ENCODE peak calls at places on chromosome 6, in six cellular contexts. P is esophagus squamous epithelium, G is hepatocyte, B is cardiac muscle cell, J is lower lobe of right lung, Z is stomach. Y is an unnamed sample. For H3K36me3, the result is how much of the 10 kb centered on the place peaks cover.

GRCh38 chr6:149482542-149483261 is 2.1 kb downstream of the ZC3H12D start:
- DNase-seq in J (peak), Z (no peak), B (no peak), G (no peak), P (no peak), Y (no peak)

GRCh38 chr6:158770948-158771347 is 48.2 kb downstream of the EZR start:
- DNase-seq in Z (no peak), B (no peak), J (no peak), P (no peak), G (peak), Y (no peak)

GRCh38 chr6:75800133-75800532 is 51.1 kb downstream of the MYO6 start:
- DNase-seq in Z (no peak), G (no peak), J (no peak), B (no peak), P (no peak), Y (no peak)

GRCh38 chr6:169956580-169956979 is 205.2 kb downstream of the ERMARD start:
- DNase-seq in B (no peak), J (no peak), Z (peak), P (no peak), G (no peak), Y (no peak)

GRCh38 chr6:71250050-71250689 is 38.4 kb upstream of the OGFRL1 start:
- DNase-seq in Z (no peak), P (no peak), B (peak), G (no peak), J (no peak), Y (peak)

GRCh38 chr6:127447780-127448179 is 11.4 kb downstream of the KIAA0408 start:
- DNase-seq in J (no peak), Z (no peak), G (no peak), B (no peak), P (no peak), Y (no peak)

GRCh38 chr6:90458353-90459224 is 128.3 kb downstream of the MAP3K7 start:
- DNase-seq in P (no peak), J (no peak), G (no peak), Z (no peak), B (peak), Y (peak)

GRCh38 chr6:115947964-115948541 is 112.6 kb downstream of the FRK start:
- DNase-seq in B (no peak), G (peak), J (no peak), Z (peak), P (no peak), Y (no peak)

GRCh38 chr6:144416244-144416643 is 131.1 kb downstream of the UTRN start:
- DNase-seq in P (no peak), B (no peak), G (no peak), Z (no peak), J (no peak), Y (no peak)

GRCh38 chr6:155120034-155120433 is 124.9 kb downstream of the TIAM2 start:
- DNase-seq in G (no peak), J (no peak), B (no peak), Z (no peak), P (no peak), Y (no peak)

GRCh38 chr6:11428895-11429294 is 108.7 kb upstream of the TMEM170B start:
- DNase-seq in J (no peak), P (no peak), B (peak), Z (no peak), G (peak), Y (no peak)

GRCh38 chr6:110524305-110524704 is 47.9 kb upstream of the SLC22A16 start:
- DNase-seq in G (peak), Z (no peak), B (no peak), P (no peak), J (no peak), Y (no peak)

GRCh38 chr6:75114795-75115194 is 91.1 kb downstream of the COL12A1 start:
- DNase-seq in B (no peak), P (no peak), Z (no peak), J (no peak), G (no peak), Y (no peak)

GRCh38 chr6:25006565-25007001 is 70.8 kb upstream of the RIPOR2 start:
- DNase-seq in P (peak), J (peak), Z (peak), B (peak), G (peak), Y (peak)

GRCh38 chr6:108152446-108152845 is 13.4 kb upstream of the NR2E1 start:
- DNase-seq in G (no peak), J (no peak), B (no peak), Z (no peak), P (no peak), Y (no peak)

GRCh38 chr6:72946766-72947165 is 278.5 kb downstream of the KHDC1L start:
- DNase-seq in Z (no peak), J (no peak), B (peak), G (no peak), P (no peak), Y (peak)

GRCh38 chr6:11044712-11045167 is 635 bp upstream of the ELOVL2 start:
- DNase-seq in B (no peak), P (no peak), Z (no peak), G (no peak), J (no peak), Y (no peak)

GRCh38 chr6:169745405-169745804 is 6.0 kb downstream of the DYNLT2 start:
- DNase-seq in B (no peak), Z (no peak), P (no peak), G (no peak), J (no peak), Y (no peak)

GRCh38 chr6:46781478-46782378 is 11.5 kb upstream of the MEP1A start:
- DNase-seq in P (no peak), G (peak), Z (peak), J (no peak), B (peak), Y (peak)

GRCh38 chr6:2891768-2892170 is 11.3 kb downstream of the SERPINB9 start:
- DNase-seq in B (no peak), G (no peak), P (no peak), J (no peak), Z (peak), Y (no peak)

GRCh38 chr6:163259689-163260088 is 154.8 kb upstream of the QKI start:
- DNase-seq in Z (no peak), B (no peak), G (no peak), J (no peak), P (no peak), Y (no peak)

GRCh38 chr6:163260911-163261310 is 153.6 kb upstream of the QKI start:
- DNase-seq in G (no peak), B (no peak), Z (no peak), P (no peak), J (no peak), Y (no peak)

GRCh38 chr6:163261361-163261760 is 153.2 kb upstream of the QKI start:
- DNase-seq in Z (no peak), P (no peak), B (no peak), J (no peak), G (no peak), Y (no peak)

GRCh38 chr6:163262080-163262479 is 152.4 kb upstream of the QKI start:
- DNase-seq in P (no peak), Z (no peak), G (no peak), J (no peak), B (no peak), Y (no peak)

GRCh38 chr6:163260111-163260895 is 154.2 kb upstream of the QKI start:
- DNase-seq in J (no peak), P (no peak), Z (no peak), G (peak), B (peak), Y (no peak)
- H3K4me3 ChIP-seq in J (no peak), P (peak), Z (peak), G (no peak), B (no peak), Y (no peak)

GRCh38 chr6:5892669-5893068 is 114.1 kb downstream of the NRN1 start:
- DNase-seq in P (no peak), G (no peak), J (no peak), Z (no peak), B (no peak), Y (no peak)
- TF ChIP-seq CTCF in P (no peak), G (no peak), J (no peak), Z (no peak), B (no peak), Y (no peak)

GRCh38 chr6:42659806-42660205 is 62.6 kb downstream of the PRPH2 start:
- DNase-seq in J (no peak), B (no peak), Z (no peak), P (no peak), G (no peak), Y (no peak)

GRCh38 chr6:42664718-42665117 is 57.7 kb downstream of the PRPH2 start:
- DNase-seq in J (no peak), Z (no peak), G (no peak), B (no peak), P (no peak), Y (no peak)

DNA sequence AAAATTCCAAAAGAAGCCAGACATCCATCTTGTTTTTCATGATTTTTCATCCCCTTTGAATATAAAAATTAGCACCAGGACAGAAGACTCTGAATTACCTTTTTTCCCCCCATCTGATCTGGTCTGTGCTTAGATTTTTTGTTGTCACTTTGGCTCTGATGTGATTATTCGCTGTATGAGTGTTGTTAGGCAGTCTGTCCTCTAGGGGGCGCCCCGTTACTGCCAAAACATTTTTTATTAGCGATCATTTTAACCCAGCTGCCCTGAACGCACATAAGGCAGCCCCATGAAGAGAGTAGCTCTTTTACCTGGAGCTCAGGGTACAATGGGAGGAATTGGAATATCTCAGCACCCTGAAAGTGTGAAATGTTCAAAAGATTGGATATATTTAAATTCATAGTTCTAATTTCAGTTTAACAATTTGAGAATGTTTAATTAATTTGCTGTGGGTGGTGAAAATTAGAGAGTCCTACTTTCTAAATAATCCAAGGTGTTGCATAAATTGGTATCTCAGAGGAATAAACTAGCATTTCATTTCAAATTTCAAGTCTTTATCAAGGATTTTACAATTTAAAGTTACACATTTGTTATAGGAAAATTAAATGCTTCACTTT is 60.8 kb downstream of the PRPH2 start:
- DNase-seq in J (peak), B (peak), Z (peak), P (peak), G (peak), Y (peak)
- H3K36me3 ChIP-seq in J (half or more), B (half or more), Z (under half), P (half or more), G (under half), Y (under half)

GRCh38 chr6:19788684-19789083 is 48.5 kb upstream of the ID4 start:
- DNase-seq in J (no peak), Z (no peak), P (no peak), B (no peak), G (no peak), Y (no peak)
- H3K4me3 ChIP-seq in J (no peak), Z (no peak), P (no peak), B (no peak), G (no peak), Y (no peak)

DNA sequence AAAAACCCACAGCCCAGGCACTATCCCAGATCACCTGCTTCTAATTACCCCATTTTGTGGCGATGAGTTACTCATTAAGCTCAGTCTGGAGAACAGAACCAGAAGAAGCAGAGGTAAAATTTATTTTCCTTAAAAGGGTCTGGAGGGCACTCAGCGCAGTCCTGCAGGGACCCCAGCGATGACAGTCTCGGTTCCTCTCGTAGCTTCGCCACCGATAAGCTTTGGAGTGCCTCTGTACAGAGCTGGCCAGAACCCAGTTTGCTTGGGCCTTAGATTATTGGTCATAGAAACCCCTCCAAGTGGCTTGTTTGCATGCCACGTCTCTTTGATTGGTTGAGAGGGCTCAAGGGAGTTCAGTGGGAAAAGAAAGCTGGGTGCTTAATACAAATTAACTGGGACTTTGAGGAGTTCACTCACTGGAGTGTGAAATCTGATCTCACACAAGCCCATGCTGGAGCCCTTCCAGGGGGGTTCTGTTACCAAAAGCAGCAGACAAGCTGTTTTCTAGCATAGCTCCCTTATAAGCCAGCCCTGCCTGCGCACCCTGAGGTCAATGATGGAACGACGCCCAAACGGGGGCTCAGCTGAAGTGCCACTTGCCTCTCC is 158.5 kb upstream of the ARID1B start:
- DNase-seq in P (no peak), B (no peak), G (no peak), J (no peak), Z (no peak), Y (no peak)
- TF ChIP-seq CTCF in P (no peak), B (peak), G (no peak), J (no peak), Z (no peak), Y (peak)

DNA sequence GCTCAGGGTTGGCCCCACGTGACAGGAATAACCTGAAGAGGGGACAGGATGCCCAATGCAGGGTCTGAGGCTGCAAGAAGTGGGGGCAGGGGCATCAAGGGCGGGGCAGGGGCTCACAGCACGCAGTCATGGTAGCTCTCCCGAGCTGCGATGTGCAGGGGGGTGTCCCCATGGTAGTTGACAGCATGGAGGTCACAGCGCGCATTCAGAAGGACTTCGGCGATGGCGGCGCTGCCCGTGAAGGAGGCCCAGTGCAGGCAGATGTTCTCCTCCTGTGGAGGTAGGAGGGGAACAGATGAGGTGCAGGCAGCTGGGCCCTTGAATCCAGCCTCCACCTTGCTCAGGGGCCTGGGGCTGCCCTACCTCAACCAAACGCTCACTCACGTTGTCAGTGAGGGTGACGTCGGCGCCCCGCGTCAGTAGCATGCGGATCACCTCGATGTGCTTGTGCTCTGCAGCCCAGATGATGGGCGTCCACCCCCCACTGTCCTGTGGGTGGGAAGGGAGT is 5.8 kb upstream of the SLC44A4 start:
- DNase-seq in J (no peak), G (no peak), Z (no peak), B (no peak), P (no peak), Y (no peak)
- H3K36me3 ChIP-seq in J (half or more), G (under half), Z (half or more), B (half or more), P (half or more), Y (under half)

DNA sequence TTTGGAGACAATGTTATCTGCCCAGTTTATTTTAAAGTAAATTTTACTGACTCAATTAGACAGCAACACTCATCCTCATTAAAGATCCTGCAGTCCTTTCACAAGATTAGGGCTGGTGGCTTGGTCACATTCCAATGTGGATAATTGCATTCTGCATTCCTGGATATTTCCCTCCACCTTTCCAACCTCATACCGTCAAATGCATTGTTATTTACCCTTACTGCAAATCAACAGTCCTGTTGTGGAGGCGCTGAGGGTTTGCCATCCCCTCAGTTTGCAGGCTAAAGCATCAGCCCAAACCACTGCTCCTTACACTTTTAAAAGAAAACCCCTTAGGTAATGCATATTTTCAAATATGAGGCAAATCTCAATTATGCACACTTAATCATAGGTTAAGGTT is 5.4 kb downstream of the CITED2 start:
- DNase-seq in J (no peak), P (no peak), G (no peak), Z (no peak), B (peak), Y (no peak)
- H3K4me3 ChIP-seq in J (peak), P (no peak), G (no peak), Z (no peak), B (no peak), Y (no peak)

Y was measured in bronchial epithelial cell.